ENCODE peak calls at places on chromosomes 13 and 19, in ten cellular contexts. C is dorsolateral prefrontal cortex, X is HFFc6, N is left ventricle myocardium inferior, R is PC-3, T is GM06990, Z is Caco-2, U is cardiac muscle cell, A is mucosa of descending colon, V is foreskin fibroblast. P is an unnamed sample.

GRCh38 chr13:41931337-41931736 is 29.6 kb downstream of the VWA8 start:
- DNase-seq in C (no peak), X (peak; percentile 63), N (no peak), R (peak; percentile 41), T (no peak), Z (no peak), U (no peak), A (no peak), V (no peak), P (peak; percentile 57)

GRCh38 chr13:98563071-98563470 is 13.8 kb downstream of the STK24 start:
- DNase-seq in C (no peak), X (no peak), N (no peak), R (peak; percentile 46), T (no peak), Z (no peak), U (no peak), A (no peak), V (no peak), P (no peak)

GRCh38 chr13:58876473-58876872 is 1244.9 kb downstream of the PCDH17 start:
- DNase-seq in C (no peak), X (no peak), N (no peak), R (no peak), T (no peak), Z (no peak), U (no peak), A (no peak), V (no peak), P (no peak)

GRCh38 chr19:19866599-19867248 is 1.0 kb downstream of the ZNF253 start:
- DNase-seq in C (peak; percentile 15), X (no peak), N (no peak), R (no peak), T (peak; percentile 56), Z (peak; percentile 11), U (peak; percentile 15), A (peak; percentile 34), V (no peak), P (no peak)

GRCh38 chr13:75959861-75960481 is 323.8 kb downstream of the LMO7 start:
- DNase-seq in C (no peak), X (no peak), N (no peak), R (no peak), T (no peak), Z (peak; percentile 2), U (no peak), A (no peak), V (no peak), P (no peak)

GRCh38 chr13:104315606-104316005 is 1249.4 kb upstream of the SLC10A2 start:
- DNase-seq in C (no peak), X (peak; percentile 16), N (no peak), R (peak; percentile 88), T (no peak), Z (peak; percentile 15), U (peak; percentile 90), A (no peak), V (peak; percentile 76), P (peak; percentile 73)

GRCh38 chr13:99065250-99066015 is 87.6 kb upstream of the DOCK9 start:
- DNase-seq in C (no peak), X (no peak), N (no peak), R (no peak), T (no peak), Z (no peak), U (no peak), A (no peak), V (no peak), P (no peak)

GRCh38 chr13:49112782-49113525 is 107.2 kb upstream of the MLNR start:
- DNase-seq in C (no peak), X (no peak), N (no peak), R (no peak), T (no peak), Z (no peak), U (peak; percentile 37), A (no peak), V (no peak), P (peak; percentile 25)

GRCh38 chr19:51887522-51888498 is at the start of gene ZNF577:
- DNase-seq in C (peak; percentile 87), X (peak; percentile 26), N (peak; percentile 93), R (no peak), T (peak; percentile 6), Z (peak; percentile 92), U (peak; percentile 96), A (peak; percentile 96), V (peak; percentile 89), P (peak; percentile 93)

GRCh38 chr19:1518471-1518870 is 5.4 kb upstream of the PLK5 start:
- DNase-seq in C (no peak), X (no peak), N (no peak), R (no peak), T (no peak), Z (no peak), U (no peak), A (no peak), V (no peak), P (no peak)

GRCh38 chr13:114041493-114041892 is 67.6 kb upstream of the C13orf46 start:
- DNase-seq in C (peak; percentile 62), X (no peak), N (no peak), R (no peak), T (no peak), Z (no peak), U (no peak), A (no peak), V (no peak), P (no peak)

GRCh38 chr13:112943309-112944125 is 25.5 kb upstream of the MCF2L start:
- DNase-seq in C (no peak), X (no peak), N (peak; percentile 55), R (peak; percentile 28), T (peak; percentile 28), Z (peak; percentile 77), U (peak; percentile 35), A (peak; percentile 55), V (peak; percentile 12), P (peak; percentile 5)

GRCh38 chr19:47523473-47523872 is 8.6 kb upstream of the NAPA start:
- DNase-seq in C (no peak), X (no peak), N (no peak), R (no peak), T (no peak), Z (no peak), U (no peak), A (peak; percentile 59), V (no peak), P (no peak)

DNA sequence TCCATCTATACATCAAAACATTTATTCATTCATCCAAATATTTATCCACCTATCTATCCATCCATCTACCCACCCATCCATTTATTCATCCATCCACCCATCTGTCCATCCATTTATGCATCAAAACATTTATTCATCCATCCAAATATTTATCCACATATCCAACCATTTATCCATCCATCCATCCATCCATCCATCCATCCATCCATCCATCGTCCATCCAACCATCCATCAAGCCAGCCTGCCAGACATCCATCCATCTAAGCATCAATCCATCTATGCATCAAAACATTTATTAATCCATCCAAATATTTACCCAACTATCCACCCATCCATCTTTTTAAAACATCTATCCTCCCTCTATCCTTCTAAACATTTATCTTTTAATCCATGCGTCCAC is 62.2 kb downstream of the UNC13A start:
- DNase-seq in C (no peak), X (no peak), N (no peak), R (no peak), T (no peak), Z (no peak), U (no peak), A (no peak), V (no peak), P (no peak)
- TF ChIP-seq CTCF in C (no peak), X (no peak), N (no peak), R (no peak), T (no peak), Z (no peak), U (no peak), A (no peak), V (no peak), P (no peak)

DNA sequence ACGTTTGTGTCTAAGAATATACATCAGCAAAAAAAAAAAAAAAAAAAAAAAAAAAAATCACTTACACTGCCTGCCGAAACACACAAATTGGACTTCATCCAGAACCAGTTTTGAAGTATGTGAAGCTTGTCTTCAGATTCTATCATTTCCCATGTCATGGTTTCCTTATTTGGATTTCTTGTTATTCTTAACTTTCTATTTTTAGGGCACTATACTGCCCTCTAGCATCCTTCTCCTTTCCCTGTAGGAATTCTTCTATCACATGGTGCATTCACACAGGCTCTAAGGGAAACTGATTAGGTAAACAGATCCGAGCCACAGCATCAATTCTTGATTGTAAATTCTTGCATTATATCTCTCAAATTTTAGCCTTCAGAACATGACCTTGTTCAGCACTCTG is 1507.5 kb downstream of the OLFM4 start:
- DNase-seq in C (no peak), X (no peak), N (no peak), R (peak; percentile 2), T (no peak), Z (peak; percentile 25), U (no peak), A (no peak), V (no peak), P (no peak)
- TF ChIP-seq CTCF in C (peak; percentile 45), X (no peak), N (peak; percentile 19), R (peak; percentile 40), T (no peak), Z (no peak), U (no peak), A (no peak), V (no peak), P (no peak)

GRCh38 chr19:17908244-17908643 is 24.6 kb upstream of the CCDC124 start:
- DNase-seq in C (no peak), X (no peak), N (no peak), R (no peak), T (no peak), Z (no peak), U (no peak), A (no peak), V (no peak), P (no peak)

DNA sequence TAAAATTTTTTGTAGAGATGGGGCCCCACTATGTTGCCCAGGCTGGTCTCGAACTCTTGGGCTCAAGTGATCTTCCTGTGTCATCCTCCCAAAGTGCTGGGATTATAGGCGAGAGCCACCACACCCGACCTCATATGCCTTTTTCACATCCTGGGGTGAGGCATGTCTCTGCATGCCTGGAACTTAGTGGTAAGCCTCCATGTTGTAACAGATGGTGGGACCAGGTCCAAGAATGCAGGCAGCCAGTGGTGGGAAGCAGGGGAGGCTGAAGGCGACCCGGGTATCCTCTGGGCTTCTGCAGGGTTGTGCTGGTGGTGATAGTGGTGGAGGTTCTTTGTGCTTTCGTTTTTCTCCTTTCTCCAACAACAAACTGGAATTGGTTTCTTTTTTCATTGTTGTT is 30.1 kb upstream of the CCDC124 start:
- DNase-seq in C (no peak), X (peak; percentile 29), N (no peak), R (no peak), T (no peak), Z (no peak), U (peak; percentile 50), A (no peak), V (peak; percentile 28), P (peak; percentile 35)
- TF ChIP-seq CTCF in C (no peak), X (no peak), N (no peak), R (no peak), T (no peak), Z (no peak), U (no peak), A (no peak), V (no peak), P (no peak)

GRCh38 chr19:18487576-18488402 is 34.1 kb downstream of the ELL start:
- DNase-seq in C (no peak), X (no peak), N (no peak), R (no peak), T (no peak), Z (no peak), U (no peak), A (no peak), V (no peak), P (no peak)
- TF ChIP-seq CTCF in C (no peak), X (no peak), N (no peak), R (no peak), T (no peak), Z (no peak), U (no peak), A (no peak), V (no peak), P (no peak)

GRCh38 chr19:3224346-3225325 is at the start of gene CELF5:
- DNase-seq in C (peak; percentile 43), X (no peak), N (peak; percentile 38), R (peak; percentile 30), T (no peak), Z (peak; percentile 71), U (peak; percentile 43), A (peak; percentile 48), V (peak; percentile 10), P (no peak)
- TF ChIP-seq CTCF in C (peak; percentile 38), X (peak; percentile 75), N (peak; percentile 70), R (no peak), T (no peak), Z (peak; percentile 38), U (no peak), A (peak; percentile 55), V (no peak), P (peak; percentile 28)

P was measured in fibroblast of the aortic adventitia.